ENCODE peak calls at places on chromosome 16, in six cellular contexts. E is HFF-Myc; C is sigmoid colon; O is GM03348; V is heart right ventricle; A is activated gamma-delta T cell treated with anti-CD3 and anti-CD28 coated beads, Interleukin-2, amount 50 U/mL, for 16 hours. W is an unnamed sample.

GRCh38 chr16:48517493-48517892 is 92.5 kb downstream of the N4BP1 start:
- DNase-seq in O (no peak), C (no peak), V (no peak), A (no peak), E (no peak), W (no peak)

GRCh38 chr16:89023621-89024511 is 46.9 kb upstream of the CBFA2T3 start:
- DNase-seq in E (no peak), V (peak), A (no peak), O (no peak), C (peak), W (no peak)

GRCh38 chr16:85569615-85570212 is 43.4 kb upstream of the GSE1 start:
- DNase-seq in E (no peak), V (no peak), C (no peak), O (no peak), A (peak), W (peak)

GRCh38 chr16:30948956-30949654 is at the start of gene ORAI3:
- DNase-seq in V (peak), O (peak), C (peak), A (no peak), E (no peak), W (peak)

GRCh38 chr16:90020260-90020837 is 1.1 kb upstream of the DBNDD1 start:
- DNase-seq in E (no peak), C (no peak), O (no peak), V (no peak), A (no peak), W (no peak)

GRCh38 chr16:66935319-66936011 is at the start of gene CES2:
- DNase-seq in O (peak), A (no peak), E (no peak), V (peak), C (no peak), W (peak)

GRCh38 chr16:58393138-58393504 is 850 bp downstream of the GINS3 start:
- DNase-seq in V (no peak), O (peak), A (no peak), C (no peak), E (no peak), W (no peak)

GRCh38 chr16:78567713-78568112 is 468.3 kb downstream of the WWOX start:
- DNase-seq in E (no peak), O (no peak), V (no peak), A (no peak), C (no peak), W (no peak)

GRCh38 chr16:12801511-12802042 is 2.1 kb downstream of the CPPED1 start:
- DNase-seq in C (no peak), E (no peak), O (peak), A (no peak), V (no peak), W (peak)

GRCh38 chr16:88561485-88562369 is 8.5 kb upstream of the ZC3H18 start:
- DNase-seq in C (no peak), V (peak), E (no peak), O (peak), A (peak), W (peak)

GRCh38 chr16:69399361-69399760 is 13.6 kb upstream of the TERF2 start:
- DNase-seq in E (no peak), V (no peak), A (no peak), O (no peak), C (no peak), W (no peak)

GRCh38 chr16:81841709-81842108 is 62.6 kb downstream of the PLCG2 start:
- DNase-seq in A (peak), C (no peak), V (no peak), E (no peak), O (no peak), W (no peak)

W was measured in transverse colon.